ENCODE peak calls at places on chromosome 22, in seven cellular contexts. One of them, this sample, is unnamed.

GRCh38 chr22:37817705-37818311 is 5.4 kb upstream of the GALR3 start:
- DNase-seq in hepatocyte: peak; percentile 92
- DNase-seq in CD8-positive, alpha-beta T cell: peak; percentile 76
- DNase-seq in HepG2: peak; percentile 86
- DNase-seq in heart right ventricle: peak; percentile 87
- DNase-seq in upper lobe of right lung: peak; percentile 89
- DNase-seq in vagina: no peak
- DNase-seq in this sample: peak; percentile 90

GRCh38 chr22:27509132-27509920 is 292.2 kb downstream of the MN1 start:
- DNase-seq in hepatocyte: no peak
- DNase-seq in CD8-positive, alpha-beta T cell: no peak
- DNase-seq in HepG2: no peak
- DNase-seq in heart right ventricle: no peak
- DNase-seq in upper lobe of right lung: no peak
- DNase-seq in vagina: no peak
- DNase-seq in this sample: no peak

GRCh38 chr22:45885941-45886395 is 91.0 kb downstream of the WNT7B start:
- DNase-seq in hepatocyte: no peak
- DNase-seq in CD8-positive, alpha-beta T cell: no peak
- DNase-seq in HepG2: peak; percentile 25
- DNase-seq in heart right ventricle: no peak
- DNase-seq in upper lobe of right lung: peak; percentile 57
- DNase-seq in vagina: no peak
- DNase-seq in this sample: peak; percentile 59

GRCh38 chr22:20022231-20023069 is 1.5 kb downstream of the TANGO2 start:
- DNase-seq in hepatocyte: no peak
- DNase-seq in CD8-positive, alpha-beta T cell: no peak
- DNase-seq in HepG2: no peak
- DNase-seq in heart right ventricle: no peak
- DNase-seq in upper lobe of right lung: no peak
- DNase-seq in vagina: no peak
- DNase-seq in this sample: no peak

GRCh38 chr22:35452351-35452781 is 52.4 kb downstream of the MCM5 start:
- DNase-seq in hepatocyte: no peak
- DNase-seq in CD8-positive, alpha-beta T cell: no peak
- DNase-seq in HepG2: no peak
- DNase-seq in heart right ventricle: no peak
- DNase-seq in upper lobe of right lung: peak; percentile 85
- DNase-seq in vagina: no peak
- DNase-seq in this sample: no peak

GRCh38 chr22:24588370-24588755 is 4.5 kb downstream of the LRRC75B start:
- DNase-seq in hepatocyte: no peak
- DNase-seq in CD8-positive, alpha-beta T cell: no peak
- DNase-seq in HepG2: no peak
- DNase-seq in heart right ventricle: peak; percentile 34
- DNase-seq in upper lobe of right lung: no peak
- DNase-seq in vagina: no peak
- DNase-seq in this sample: no peak

GRCh38 chr22:27982630-27983180 is 63.6 kb upstream of the PITPNB start:
- DNase-seq in hepatocyte: no peak
- DNase-seq in CD8-positive, alpha-beta T cell: no peak
- DNase-seq in HepG2: no peak
- DNase-seq in heart right ventricle: no peak
- DNase-seq in upper lobe of right lung: no peak
- DNase-seq in vagina: no peak
- DNase-seq in this sample: no peak

GRCh38 chr22:40107756-40108437 is 69.8 kb upstream of the TNRC6B start:
- DNase-seq in hepatocyte: peak; percentile 14
- DNase-seq in CD8-positive, alpha-beta T cell: no peak
- DNase-seq in HepG2: no peak
- DNase-seq in heart right ventricle: no peak
- DNase-seq in upper lobe of right lung: no peak
- DNase-seq in vagina: no peak
- DNase-seq in this sample: no peak

GRCh38 chr22:31680764-31681624 is 19.0 kb upstream of the PISD start:
- DNase-seq in hepatocyte: no peak
- DNase-seq in CD8-positive, alpha-beta T cell: no peak
- DNase-seq in HepG2: no peak
- DNase-seq in heart right ventricle: no peak
- DNase-seq in upper lobe of right lung: no peak
- DNase-seq in vagina: no peak
- DNase-seq in this sample: no peak

GRCh38 chr22:48277868-48278581 is 1515.6 kb downstream of the TBC1D22A start:
- DNase-seq in hepatocyte: peak; percentile 50
- DNase-seq in CD8-positive, alpha-beta T cell: no peak
- DNase-seq in HepG2: no peak
- DNase-seq in heart right ventricle: no peak
- DNase-seq in upper lobe of right lung: no peak
- DNase-seq in vagina: no peak
- DNase-seq in this sample: no peak

GRCh38 chr22:49004484-49005399 is 822.9 kb downstream of the BRD1 start:
- DNase-seq in hepatocyte: no peak
- DNase-seq in CD8-positive, alpha-beta T cell: no peak
- DNase-seq in HepG2: no peak
- DNase-seq in heart right ventricle: no peak
- DNase-seq in upper lobe of right lung: peak; percentile 42
- DNase-seq in vagina: peak; percentile 65
- DNase-seq in this sample: no peak

GRCh38 chr22:43039800-43040199 is 24.9 kb upstream of the PACSIN2 start:
- DNase-seq in hepatocyte: no peak
- DNase-seq in CD8-positive, alpha-beta T cell: no peak
- DNase-seq in HepG2: peak; percentile 25
- DNase-seq in heart right ventricle: no peak
- DNase-seq in upper lobe of right lung: no peak
- DNase-seq in vagina: no peak
- DNase-seq in this sample: no peak

GRCh38 chr22:43826142-43827093 is 14.3 kb upstream of the EFCAB6 start:
- DNase-seq in hepatocyte: peak; percentile 75
- DNase-seq in CD8-positive, alpha-beta T cell: no peak
- DNase-seq in HepG2: no peak
- DNase-seq in heart right ventricle: no peak
- DNase-seq in upper lobe of right lung: peak; percentile 53
- DNase-seq in vagina: no peak
- DNase-seq in this sample: peak; percentile 70

GRCh38 chr22:47337161-47337621 is 574.7 kb downstream of the TBC1D22A start:
- DNase-seq in hepatocyte: no peak
- DNase-seq in CD8-positive, alpha-beta T cell: no peak
- DNase-seq in HepG2: peak; percentile 39
- DNase-seq in heart right ventricle: no peak
- DNase-seq in upper lobe of right lung: no peak
- DNase-seq in vagina: peak; percentile 75
- DNase-seq in this sample: no peak

GRCh38 chr22:38315801-38316339 is 1.4 kb downstream of the CSNK1E start:
- DNase-seq in hepatocyte: peak; percentile 30
- DNase-seq in CD8-positive, alpha-beta T cell: no peak
- DNase-seq in HepG2: no peak
- DNase-seq in heart right ventricle: no peak
- DNase-seq in upper lobe of right lung: no peak
- DNase-seq in vagina: no peak
- DNase-seq in this sample: no peak

GRCh38 chr22:40200795-40201194 is 23.1 kb downstream of the TNRC6B start:
- DNase-seq in hepatocyte: no peak
- DNase-seq in CD8-positive, alpha-beta T cell: no peak
- DNase-seq in HepG2: no peak
- DNase-seq in heart right ventricle: no peak
- DNase-seq in upper lobe of right lung: no peak
- DNase-seq in vagina: no peak
- DNase-seq in this sample: no peak

GRCh38 chr22:46777609-46777970 is 15.1 kb downstream of the TBC1D22A start:
- DNase-seq in hepatocyte: no peak
- DNase-seq in CD8-positive, alpha-beta T cell: peak; percentile 24
- DNase-seq in HepG2: no peak
- DNase-seq in heart right ventricle: peak; percentile 62
- DNase-seq in upper lobe of right lung: no peak
- DNase-seq in vagina: no peak
- DNase-seq in this sample: peak; percentile 44

GRCh38 chr22:50578776-50579310 is 616 bp upstream of the CPT1B start:
- DNase-seq in hepatocyte: no peak
- DNase-seq in CD8-positive, alpha-beta T cell: no peak
- DNase-seq in HepG2: no peak
- DNase-seq in heart right ventricle: no peak
- DNase-seq in upper lobe of right lung: no peak
- DNase-seq in vagina: no peak
- DNase-seq in this sample: no peak

GRCh38 chr22:38238519-38239051 is 34.2 kb downstream of the TMEM184B start:
- DNase-seq in hepatocyte: no peak
- DNase-seq in CD8-positive, alpha-beta T cell: no peak
- DNase-seq in HepG2: no peak
- DNase-seq in heart right ventricle: no peak
- DNase-seq in upper lobe of right lung: no peak
- DNase-seq in vagina: no peak
- DNase-seq in this sample: no peak

GRCh38 chr22:48566741-48567140 is 1260.9 kb downstream of the BRD1 start:
- DNase-seq in hepatocyte: no peak
- DNase-seq in CD8-positive, alpha-beta T cell: no peak
- DNase-seq in HepG2: no peak
- DNase-seq in heart right ventricle: no peak
- DNase-seq in upper lobe of right lung: no peak
- DNase-seq in vagina: no peak
- DNase-seq in this sample: no peak

GRCh38 chr22:20583471-20583922 is 76.1 kb downstream of the MED15 start:
- DNase-seq in hepatocyte: no peak
- DNase-seq in CD8-positive, alpha-beta T cell: no peak
- DNase-seq in HepG2: no peak
- DNase-seq in heart right ventricle: peak; percentile 44
- DNase-seq in upper lobe of right lung: no peak
- DNase-seq in vagina: no peak
- DNase-seq in this sample: no peak

GRCh38 chr22:40324468-40325305 is 21.6 kb upstream of the ADSL start:
- DNase-seq in hepatocyte: no peak
- DNase-seq in CD8-positive, alpha-beta T cell: peak; percentile 37
- DNase-seq in HepG2: no peak
- DNase-seq in heart right ventricle: no peak
- DNase-seq in upper lobe of right lung: no peak
- DNase-seq in vagina: no peak
- DNase-seq in this sample: no peak

DNA sequence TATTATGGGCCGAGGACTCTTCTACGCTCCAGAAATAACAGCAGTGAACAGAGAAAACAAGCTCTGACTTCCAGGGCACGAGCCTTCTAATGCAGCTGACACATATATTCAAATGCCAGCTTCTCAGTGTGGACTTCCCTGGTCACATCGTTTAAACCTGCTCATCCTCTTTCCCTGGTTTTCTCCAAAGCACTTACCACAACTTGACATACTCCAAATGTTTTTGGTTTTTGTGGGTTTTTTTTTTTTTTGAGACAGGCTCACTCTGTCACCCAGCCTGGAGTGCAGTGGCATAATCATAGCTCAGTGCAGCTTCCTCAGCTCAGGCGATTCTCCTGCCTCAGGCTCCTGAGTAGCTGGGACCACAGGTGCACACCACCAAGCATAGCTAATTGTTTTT is 105.5 kb downstream of the MICAL3 start:
- DNase-seq in hepatocyte: no peak
- DNase-seq in CD8-positive, alpha-beta T cell: no peak
- DNase-seq in HepG2: no peak
- DNase-seq in heart right ventricle: no peak
- DNase-seq in upper lobe of right lung: no peak
- DNase-seq in vagina: no peak
- DNase-seq in this sample: no peak
- H3K4me1 ChIP-seq in hepatocyte: peaks cover 48% of the 10 kb centered on the region
- H3K4me1 ChIP-seq in CD8-positive, alpha-beta T cell: no peaks in the 10 kb centered on the region
- H3K4me1 ChIP-seq in HepG2: peaks cover 68% of the 10 kb centered on the region
- H3K4me1 ChIP-seq in heart right ventricle: peaks cover 56% of the 10 kb centered on the region
- H3K4me1 ChIP-seq in upper lobe of right lung: peaks cover 47% of the 10 kb centered on the region
- H3K4me1 ChIP-seq in vagina: peaks cover 40% of the 10 kb centered on the region
- H3K4me1 ChIP-seq in this sample: peaks cover 9% of the 10 kb centered on the region

GRCh38 chr22:22670076-22670795 is 25.8 kb downstream of the GGTLC2 start:
- DNase-seq in hepatocyte: no peak
- DNase-seq in CD8-positive, alpha-beta T cell: no peak
- DNase-seq in HepG2: no peak
- DNase-seq in heart right ventricle: no peak
- DNase-seq in upper lobe of right lung: no peak
- DNase-seq in vagina: no peak
- DNase-seq in this sample: no peak

GRCh38 chr22:22669093-22669492 is 24.7 kb downstream of the GGTLC2 start:
- DNase-seq in hepatocyte: no peak
- DNase-seq in CD8-positive, alpha-beta T cell: no peak
- DNase-seq in HepG2: no peak
- DNase-seq in heart right ventricle: no peak
- DNase-seq in upper lobe of right lung: no peak
- DNase-seq in vagina: no peak
- DNase-seq in this sample: no peak

GRCh38 chr22:22667966-22668880 is 23.8 kb downstream of the GGTLC2 start:
- DNase-seq in hepatocyte: no peak
- DNase-seq in CD8-positive, alpha-beta T cell: no peak
- DNase-seq in HepG2: no peak
- DNase-seq in heart right ventricle: no peak
- DNase-seq in upper lobe of right lung: no peak
- DNase-seq in vagina: no peak
- DNase-seq in this sample: no peak

GRCh38 chr22:22663861-22664800 is 19.7 kb downstream of the GGTLC2 start:
- DNase-seq in hepatocyte: no peak
- DNase-seq in CD8-positive, alpha-beta T cell: no peak
- DNase-seq in HepG2: no peak
- DNase-seq in heart right ventricle: no peak
- DNase-seq in upper lobe of right lung: no peak
- DNase-seq in vagina: no peak
- DNase-seq in this sample: no peak

GRCh38 chr22:22666307-22667091 is 22.1 kb downstream of the GGTLC2 start:
- DNase-seq in hepatocyte: peak; percentile 74
- DNase-seq in CD8-positive, alpha-beta T cell: no peak
- DNase-seq in HepG2: peak; percentile 11
- DNase-seq in heart right ventricle: no peak
- DNase-seq in upper lobe of right lung: no peak
- DNase-seq in vagina: no peak
- DNase-seq in this sample: peak; percentile 45
- TF ChIP-seq CTCF in hepatocyte: peak; percentile 72
- TF ChIP-seq CTCF in CD8-positive, alpha-beta T cell: no peak
- TF ChIP-seq CTCF in HepG2: peak; percentile 77
- TF ChIP-seq CTCF in heart right ventricle: peak; percentile 42
- TF ChIP-seq CTCF in upper lobe of right lung: peak; percentile 53
- TF ChIP-seq CTCF in vagina: no peak
- TF ChIP-seq CTCF in this sample: peak; percentile 62

DNA sequence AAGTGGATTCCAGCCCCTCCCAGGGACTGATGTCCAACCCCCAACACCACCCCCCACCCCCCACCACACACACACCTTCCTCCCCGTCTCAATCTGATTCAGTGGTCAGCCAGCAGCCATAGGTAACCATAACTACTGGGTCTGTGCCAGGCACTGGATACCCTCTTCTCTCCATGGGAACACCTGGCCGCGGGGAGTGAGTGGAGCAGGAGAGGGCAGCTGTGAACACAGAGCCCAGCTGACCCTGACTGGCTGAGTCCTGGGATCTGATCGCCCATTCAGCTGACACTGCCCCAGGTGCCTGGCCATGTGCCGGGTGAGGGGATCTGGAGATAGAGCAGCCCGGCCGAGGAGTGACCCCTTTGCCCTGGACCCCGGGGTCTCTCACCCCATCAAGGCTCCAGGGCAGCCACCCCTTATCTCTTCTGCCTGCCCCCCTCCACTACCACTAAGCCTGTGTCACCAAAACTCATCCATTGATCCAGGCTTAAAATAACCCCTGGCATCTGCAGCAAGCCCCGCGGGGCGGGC is 2.6 kb upstream of the SHISA8 start:
- DNase-seq in hepatocyte: no peak
- DNase-seq in CD8-positive, alpha-beta T cell: no peak
- DNase-seq in HepG2: no peak
- DNase-seq in heart right ventricle: no peak
- DNase-seq in upper lobe of right lung: no peak
- DNase-seq in vagina: no peak
- DNase-seq in this sample: no peak
- H3K27me3 ChIP-seq in hepatocyte: peaks cover 67% of the 10 kb centered on the region
- H3K27me3 ChIP-seq in CD8-positive, alpha-beta T cell: peaks cover 15% of the 10 kb centered on the region
- H3K27me3 ChIP-seq in HepG2: peaks cover 70% of the 10 kb centered on the region
- H3K27me3 ChIP-seq in heart right ventricle: peaks cover 65% of the 10 kb centered on the region
- H3K27me3 ChIP-seq in upper lobe of right lung: peaks cover 52% of the 10 kb centered on the region
- H3K27me3 ChIP-seq in vagina: peaks cover 25% of the 10 kb centered on the region
- H3K27me3 ChIP-seq in this sample: peaks cover 57% of the 10 kb centered on the region

GRCh38 chr22:29207562-29208501 is 2.1 kb downstream of the EMID1 start:
- DNase-seq in hepatocyte: no peak
- DNase-seq in CD8-positive, alpha-beta T cell: no peak
- DNase-seq in HepG2: no peak
- DNase-seq in heart right ventricle: no peak
- DNase-seq in upper lobe of right lung: no peak
- DNase-seq in vagina: no peak
- DNase-seq in this sample: no peak
- H3K4me1 ChIP-seq in hepatocyte: no peaks in the 10 kb centered on the region
- H3K4me1 ChIP-seq in CD8-positive, alpha-beta T cell: peaks cover 1% of the 10 kb centered on the region
- H3K4me1 ChIP-seq in HepG2: peaks cover 31% of the 10 kb centered on the region
- H3K4me1 ChIP-seq in heart right ventricle: peaks cover 3% of the 10 kb centered on the region
- H3K4me1 ChIP-seq in upper lobe of right lung: peaks cover 16% of the 10 kb centered on the region
- H3K4me1 ChIP-seq in vagina: peaks cover 14% of the 10 kb centered on the region
- H3K4me1 ChIP-seq in this sample: no peaks in the 10 kb centered on the region

This sample was measured in BE2C.